ENCODE peak calls at places on chromosomes 13 and 19, in ten cellular contexts. E is Caco-2; O is body of pancreas; A is GM23338; X is heart left ventricle; S is CD8-positive, alpha-beta T cell; M is stomach; N is testis; Z is cardiac muscle cell; Q is colonic mucosa. D is an unnamed sample.

GRCh38 chr13:98004107-98004506 is 50.6 kb downstream of the IPO5 start:
- DNase-seq in E (no peak), O (no peak), A (no peak), X (no peak), S (no peak), M (no peak), N (no peak), Z (peak; percentile 36), Q (no peak), D (no peak)

GRCh38 chr13:59444210-59444857 is 719.4 kb downstream of the DIAPH3 start:
- DNase-seq in E (no peak), O (peak; percentile 39), A (no peak), X (no peak), S (no peak), M (no peak), N (no peak), Z (no peak), Q (no peak), D (no peak)

GRCh38 chr19:35533822-35534521 is 716 bp downstream of the GAPDHS start:
- DNase-seq in E (no peak), O (peak; percentile 33), A (peak; percentile 82), X (no peak), S (peak; percentile 70), M (peak; percentile 55), N (peak; percentile 45), Z (peak; percentile 57), Q (no peak), D (peak; percentile 78)

GRCh38 chr13:114123448-114123847 is 9.0 kb downstream of the RASA3 start:
- DNase-seq in E (no peak), O (no peak), A (no peak), X (no peak), S (no peak), M (no peak), N (no peak), Z (no peak), Q (no peak), D (no peak)

GRCh38 chr19:51742736-51743288 is 8.9 kb downstream of the FPR1 start:
- DNase-seq in E (no peak), O (no peak), A (no peak), X (no peak), S (no peak), M (no peak), N (no peak), Z (no peak), Q (no peak), D (no peak)

GRCh38 chr13:98022210-98022609 is 68.7 kb downstream of the IPO5 start:
- DNase-seq in E (no peak), O (no peak), A (no peak), X (no peak), S (no peak), M (no peak), N (peak; percentile 35), Z (peak; percentile 29), Q (no peak), D (no peak)

GRCh38 chr19:35213678-35214632 is 14.6 kb downstream of the FAM187B start:
- DNase-seq in E (no peak), O (peak; percentile 71), A (no peak), X (no peak), S (peak; percentile 80), M (peak; percentile 80), N (peak; percentile 89), Z (peak; percentile 91), Q (peak; percentile 86), D (peak; percentile 72)

GRCh38 chr13:19601749-19602725 is 31.4 kb upstream of the MPHOSPH8 start:
- DNase-seq in E (peak; percentile 89), O (peak; percentile 59), A (peak; percentile 82), X (peak; percentile 70), S (peak; percentile 57), M (peak; percentile 37), N (peak; percentile 48), Z (peak; percentile 65), Q (peak; percentile 30), D (peak; percentile 70)

GRCh38 chr13:38180100-38180499 is 169.6 kb upstream of the UFM1 start:
- DNase-seq in E (no peak), O (no peak), A (no peak), X (no peak), S (no peak), M (no peak), N (no peak), Z (peak; percentile 46), Q (no peak), D (no peak)

GRCh38 chr13:49791214-49791752 is 1.2 kb downstream of the KPNA3 start:
- DNase-seq in E (peak; percentile 50), O (peak; percentile 48), A (peak; percentile 51), X (no peak), S (no peak), M (no peak), N (peak; percentile 42), Z (peak; percentile 42), Q (peak; percentile 58), D (no peak)

GRCh38 chr13:73173160-73173905 is 114.5 kb downstream of the KLF5 start:
- DNase-seq in E (peak; percentile 35), O (no peak), A (no peak), X (no peak), S (no peak), M (no peak), N (no peak), Z (no peak), Q (no peak), D (no peak)

GRCh38 chr19:53037101-53038097 is 7.1 kb upstream of the ERVV-2 start:
- DNase-seq in E (no peak), O (peak; percentile 30), A (peak; percentile 87), X (no peak), S (no peak), M (no peak), N (peak; percentile 93), Z (peak; percentile 67), Q (peak; percentile 19), D (peak; percentile 65)

GRCh38 chr13:45931211-45931610 is 79.7 kb upstream of the SIAH3 start:
- DNase-seq in E (no peak), O (no peak), A (no peak), X (no peak), S (no peak), M (no peak), N (no peak), Z (no peak), Q (no peak), D (no peak)
- H3K27me3 ChIP-seq in E (no peaks in the 10 kb centered on the region), O (no peaks in the 10 kb centered on the region), A (no peaks in the 10 kb centered on the region), X (no peaks in the 10 kb centered on the region), S (no peaks in the 10 kb centered on the region), M (no peaks in the 10 kb centered on the region), N (no peaks in the 10 kb centered on the region), Z (no peaks in the 10 kb centered on the region), Q (no peaks in the 10 kb centered on the region), D (no peaks in the 10 kb centered on the region)

GRCh38 chr13:106919093-106919492 is 351.2 kb upstream of the ARGLU1 start:
- DNase-seq in E (no peak), O (no peak), A (no peak), X (no peak), S (no peak), M (no peak), N (no peak), Z (no peak), Q (no peak), D (no peak)
- H3K4me1 ChIP-seq in E (peaks cover 31% of the 10 kb centered on the region), O (no peaks in the 10 kb centered on the region), A (peaks cover 55% of the 10 kb centered on the region), X (peaks cover 6% of the 10 kb centered on the region), S (peaks cover 7% of the 10 kb centered on the region), M (no peaks in the 10 kb centered on the region), N (no peaks in the 10 kb centered on the region), Z (peaks cover 11% of the 10 kb centered on the region), Q (no peaks in the 10 kb centered on the region), D (no peaks in the 10 kb centered on the region)

GRCh38 chr13:70623260-70623659 is 515.0 kb upstream of the KLHL1 start:
- DNase-seq in E (no peak), O (no peak), A (no peak), X (no peak), S (no peak), M (no peak), N (no peak), Z (peak; percentile 21), Q (no peak), D (no peak)
- TF ChIP-seq CTCF in E (peak; percentile 28), O (peak; percentile 26), A (no peak), X (no peak), S (peak; percentile 14), M (peak; percentile 36), N (no peak), Z (peak; percentile 32), Q (peak; percentile 37), D (peak; percentile 53)

GRCh38 chr19:32224371-32225244 is 120.8 kb upstream of the ZNF507 start:
- DNase-seq in E (peak; percentile 80), O (peak; percentile 70), A (peak; percentile 72), X (peak; percentile 75), S (peak; percentile 74), M (peak; percentile 65), N (peak; percentile 69), Z (peak; percentile 58), Q (peak; percentile 49), D (peak; percentile 82)
- H3K27me3 ChIP-seq in E (no peaks in the 10 kb centered on the region), O (no peaks in the 10 kb centered on the region), A (peaks cover 24% of the 10 kb centered on the region), X (peaks cover 5% of the 10 kb centered on the region), S (peaks cover 12% of the 10 kb centered on the region), M (no peaks in the 10 kb centered on the region), N (no peaks in the 10 kb centered on the region), Z (peaks cover 97% of the 10 kb centered on the region), Q (peaks cover 4% of the 10 kb centered on the region), D (peaks cover 26% of the 10 kb centered on the region)

GRCh38 chr13:99417821-99418662 is 83.2 kb upstream of the TM9SF2 start:
- DNase-seq in E (no peak), O (no peak), A (no peak), X (no peak), S (no peak), M (peak; percentile 20), N (peak; percentile 8), Z (no peak), Q (no peak), D (peak; percentile 57)
- H3K4me1 ChIP-seq in E (no peaks in the 10 kb centered on the region), O (peaks cover 8% of the 10 kb centered on the region), A (peaks cover 19% of the 10 kb centered on the region), X (peaks cover 41% of the 10 kb centered on the region), S (peaks cover 96% of the 10 kb centered on the region), M (no peaks in the 10 kb centered on the region), N (peaks cover 22% of the 10 kb centered on the region), Z (no peaks in the 10 kb centered on the region), Q (no peaks in the 10 kb centered on the region), D (no peaks in the 10 kb centered on the region)

DNA sequence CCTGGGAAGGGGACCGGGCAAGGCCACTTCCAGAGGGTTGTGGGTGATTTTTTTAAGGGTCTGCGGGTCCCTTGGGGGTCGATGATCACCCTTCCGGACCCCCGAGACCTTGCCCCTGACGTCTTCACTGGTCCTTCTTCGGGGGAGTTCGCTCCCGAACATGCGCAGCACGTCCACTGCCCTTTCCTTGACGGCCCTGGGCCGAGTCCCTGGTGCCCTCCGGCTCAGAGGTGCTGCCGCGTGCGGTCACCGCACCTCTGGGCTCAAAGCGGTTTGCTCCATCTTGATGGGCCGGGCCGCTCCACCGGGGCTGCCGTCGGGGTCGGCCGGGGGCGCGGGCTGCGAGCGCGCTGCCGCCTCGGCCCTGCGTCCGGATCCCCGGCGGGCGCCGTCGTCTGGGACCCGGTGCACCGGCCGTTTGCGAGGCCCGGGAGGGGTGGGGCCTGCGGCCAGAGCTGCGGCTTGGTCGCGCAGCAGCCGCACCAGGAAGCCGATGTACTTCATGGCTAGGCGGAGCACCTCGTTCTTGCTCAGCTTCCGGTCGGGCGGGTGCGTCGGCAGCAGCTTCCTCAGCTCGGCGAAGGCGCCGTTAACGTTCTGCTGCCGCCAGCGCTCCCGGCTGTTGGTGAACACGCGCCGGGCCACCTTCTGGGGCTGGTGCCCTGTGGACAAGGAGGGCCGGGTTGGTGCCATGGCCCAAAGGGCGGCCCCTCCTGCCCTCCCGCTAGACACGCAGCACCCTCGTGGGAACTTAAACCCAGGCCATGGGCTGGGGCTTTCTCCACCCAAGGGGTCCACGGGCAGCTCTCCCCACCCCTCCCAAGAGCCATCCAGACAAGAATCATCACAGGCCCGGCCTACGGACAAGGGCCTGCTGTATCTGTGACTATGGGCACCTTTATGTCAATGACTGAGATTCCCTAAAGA is 3.3 kb downstream of the LYL1 start:
- DNase-seq in E (no peak), O (peak; percentile 49), A (peak; percentile 87), X (peak; percentile 92), S (peak; percentile 88), M (peak; percentile 78), N (peak; percentile 67), Z (peak; percentile 68), Q (peak; percentile 81), D (peak; percentile 91)
- TF ChIP-seq CTCF in E (no peak), O (no peak), A (no peak), X (no peak), S (no peak), M (no peak), N (no peak), Z (no peak), Q (no peak), D (no peak)